ENCODE peak calls at places on chromosomes 13 and 19, in five cellular contexts. One of them, this sample, is unnamed.

GRCh38 chr19:13644648-13645047 is 119.7 kb upstream of the MRI1 start:
- DNase-seq in HCT116: no peak
- DNase-seq in K562: peak; percentile 72
- DNase-seq in HepG2: no peak
- DNase-seq in SK-N-SH: peak; percentile 33
- DNase-seq in this sample: no peak

GRCh38 chr19:43731854-43732253 is 16.0 kb downstream of the IRGC start:
- DNase-seq in HCT116: no peak
- DNase-seq in K562: no peak
- DNase-seq in HepG2: no peak
- DNase-seq in SK-N-SH: no peak
- DNase-seq in this sample: no peak

GRCh38 chr19:10110076-10110971 is 1.2 kb upstream of the P2RY11 start:
- DNase-seq in HCT116: no peak
- DNase-seq in K562: no peak
- DNase-seq in HepG2: no peak
- DNase-seq in SK-N-SH: peak; percentile 19
- DNase-seq in this sample: no peak

GRCh38 chr13:99798756-99799155 is 172.8 kb downstream of the ZIC5 start:
- DNase-seq in HCT116: no peak
- DNase-seq in K562: no peak
- DNase-seq in HepG2: no peak
- DNase-seq in SK-N-SH: no peak
- DNase-seq in this sample: no peak

GRCh38 chr13:42498521-42498920 is 75.4 kb upstream of the TNFSF11 start:
- DNase-seq in HCT116: no peak
- DNase-seq in K562: no peak
- DNase-seq in HepG2: no peak
- DNase-seq in SK-N-SH: no peak
- DNase-seq in this sample: no peak

GRCh38 chr19:52270266-52270885 is 989 bp downstream of the ZNF766 start:
- DNase-seq in HCT116: no peak
- DNase-seq in K562: peak; percentile 9
- DNase-seq in HepG2: no peak
- DNase-seq in SK-N-SH: peak; percentile 64
- DNase-seq in this sample: no peak

GRCh38 chr19:12617646-12618045 is 6.9 kb downstream of the ZNF791 start:
- DNase-seq in HCT116: no peak
- DNase-seq in K562: no peak
- DNase-seq in HepG2: no peak
- DNase-seq in SK-N-SH: no peak
- DNase-seq in this sample: no peak

GRCh38 chr13:33787051-33787591 is 30.8 kb upstream of the RFC3 start:
- DNase-seq in HCT116: no peak
- DNase-seq in K562: no peak
- DNase-seq in HepG2: no peak
- DNase-seq in SK-N-SH: peak; percentile 25
- DNase-seq in this sample: no peak

GRCh38 chr13:102825400-102825799 is 20.4 kb upstream of the ERCC5 start:
- DNase-seq in HCT116: no peak
- DNase-seq in K562: no peak
- DNase-seq in HepG2: no peak
- DNase-seq in SK-N-SH: no peak
- DNase-seq in this sample: no peak

GRCh38 chr19:11401808-11402543 is 17.1 kb downstream of the RGL3 start:
- DNase-seq in HCT116: no peak
- DNase-seq in K562: no peak
- DNase-seq in HepG2: no peak
- DNase-seq in SK-N-SH: peak; percentile 35
- DNase-seq in this sample: no peak

GRCh38 chr19:22619932-22620331 is 14.2 kb upstream of the ZNF492 start:
- DNase-seq in HCT116: no peak
- DNase-seq in K562: no peak
- DNase-seq in HepG2: no peak
- DNase-seq in SK-N-SH: no peak
- DNase-seq in this sample: no peak

GRCh38 chr19:6754653-6755463 is 12.4 kb downstream of the SH2D3A start:
- DNase-seq in HCT116: no peak
- DNase-seq in K562: no peak
- DNase-seq in HepG2: no peak
- DNase-seq in SK-N-SH: no peak
- DNase-seq in this sample: no peak

GRCh38 chr19:6753178-6754031 is 13.8 kb downstream of the SH2D3A start:
- DNase-seq in HCT116: peak; percentile 91
- DNase-seq in K562: peak; percentile 97
- DNase-seq in HepG2: peak; percentile 89
- DNase-seq in SK-N-SH: peak; percentile 92
- DNase-seq in this sample: peak; percentile 69

GRCh38 chr19:6752257-6753177 is 13.0 kb downstream of the TRIP10 start:
- DNase-seq in HCT116: no peak
- DNase-seq in K562: no peak
- DNase-seq in HepG2: peak; percentile 80
- DNase-seq in SK-N-SH: no peak
- DNase-seq in this sample: no peak

GRCh38 chr19:6751189-6751588 is 11.7 kb downstream of the TRIP10 start:
- DNase-seq in HCT116: no peak
- DNase-seq in K562: no peak
- DNase-seq in HepG2: no peak
- DNase-seq in SK-N-SH: no peak
- DNase-seq in this sample: no peak

GRCh38 chr19:6754136-6754535 is 13.1 kb downstream of the SH2D3A start:
- DNase-seq in HCT116: no peak
- DNase-seq in K562: no peak
- DNase-seq in HepG2: no peak
- DNase-seq in SK-N-SH: no peak
- DNase-seq in this sample: no peak
- TF ChIP-seq SIN3A in HCT116: no peak
- TF ChIP-seq SIN3A in K562: no peak
- TF ChIP-seq SIN3A in HepG2: no peak
- TF ChIP-seq SIN3A in SK-N-SH: no peak
- TF ChIP-seq SIN3A in this sample: no peak

GRCh38 chr19:49690073-49690655 is 752 bp upstream of the CPT1C start:
- DNase-seq in HCT116: no peak
- DNase-seq in K562: no peak
- DNase-seq in HepG2: no peak
- DNase-seq in SK-N-SH: no peak
- DNase-seq in this sample: no peak

GRCh38 chr19:49688531-49689132 is 762 bp upstream of the ADM5 start:
- DNase-seq in HCT116: no peak
- DNase-seq in K562: no peak
- DNase-seq in HepG2: no peak
- DNase-seq in SK-N-SH: no peak
- DNase-seq in this sample: no peak

GRCh38 chr19:49690656-49691242 is at the start of gene CPT1C:
- DNase-seq in HCT116: no peak
- DNase-seq in K562: no peak
- DNase-seq in HepG2: no peak
- DNase-seq in SK-N-SH: peak; percentile 96
- DNase-seq in this sample: no peak

GRCh38 chr19:49687566-49688316 is 1.7 kb upstream of the ADM5 start:
- DNase-seq in HCT116: no peak
- DNase-seq in K562: no peak
- DNase-seq in HepG2: no peak
- DNase-seq in SK-N-SH: no peak
- DNase-seq in this sample: no peak

GRCh38 chr19:49689133-49690072 is at the start of gene ADM5:
- DNase-seq in HCT116: no peak
- DNase-seq in K562: no peak
- DNase-seq in HepG2: no peak
- DNase-seq in SK-N-SH: peak; percentile 82
- DNase-seq in this sample: no peak
- TF ChIP-seq POLR2AphosphoS5 in HCT116: peak; percentile 12
- TF ChIP-seq POLR2AphosphoS5 in K562: peak; percentile 42
- TF ChIP-seq POLR2AphosphoS5 in HepG2: no peak
- TF ChIP-seq POLR2AphosphoS5 in SK-N-SH: peak; percentile 12
- TF ChIP-seq POLR2AphosphoS5 in this sample: peak; percentile 9

GRCh38 chr13:100987993-100988392 is 313.4 kb upstream of the TMTC4 start:
- DNase-seq in HCT116: no peak
- DNase-seq in K562: no peak
- DNase-seq in HepG2: no peak
- DNase-seq in SK-N-SH: no peak
- DNase-seq in this sample: no peak
- TF ChIP-seq SIN3A in HCT116: no peak
- TF ChIP-seq SIN3A in K562: no peak
- TF ChIP-seq SIN3A in HepG2: no peak
- TF ChIP-seq SIN3A in SK-N-SH: no peak
- TF ChIP-seq SIN3A in this sample: no peak

DNA sequence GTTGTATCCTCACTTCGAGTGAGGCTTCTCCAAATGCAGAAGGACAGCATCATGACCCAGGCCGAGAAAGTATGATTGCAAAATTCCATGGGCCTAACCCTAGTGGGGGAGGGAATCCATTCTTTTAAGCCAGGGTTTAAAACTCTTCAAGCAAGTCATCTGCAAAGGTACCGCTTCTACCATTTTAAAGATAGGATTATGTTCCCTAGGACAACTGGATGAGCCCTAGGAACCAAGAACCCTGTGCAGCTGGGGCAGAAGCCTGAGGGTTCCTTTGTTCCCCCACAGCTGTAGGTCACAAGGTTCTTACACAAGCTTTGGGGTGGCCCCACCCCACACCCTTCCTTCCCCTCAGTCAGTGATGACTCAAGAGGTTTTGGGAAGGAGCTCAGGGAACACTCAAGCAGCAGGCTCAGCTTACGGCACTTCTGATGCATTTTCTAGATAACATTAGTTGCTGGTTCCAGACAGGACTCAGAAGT is 13.5 kb downstream of the ARL11 start:
- DNase-seq in HCT116: no peak
- DNase-seq in K562: peak; percentile 48
- DNase-seq in HepG2: no peak
- DNase-seq in SK-N-SH: no peak
- DNase-seq in this sample: no peak
- TF ChIP-seq POLR2AphosphoS5 in HCT116: no peak
- TF ChIP-seq POLR2AphosphoS5 in K562: no peak
- TF ChIP-seq POLR2AphosphoS5 in HepG2: no peak
- TF ChIP-seq POLR2AphosphoS5 in SK-N-SH: no peak
- TF ChIP-seq POLR2AphosphoS5 in this sample: no peak

GRCh38 chr13:20968745-20969144 is 66.2 kb upstream of the XPO4 start:
- DNase-seq in HCT116: no peak
- DNase-seq in K562: no peak
- DNase-seq in HepG2: no peak
- DNase-seq in SK-N-SH: no peak
- DNase-seq in this sample: no peak
- TF ChIP-seq SIN3A in HCT116: no peak
- TF ChIP-seq SIN3A in K562: no peak
- TF ChIP-seq SIN3A in HepG2: no peak
- TF ChIP-seq SIN3A in SK-N-SH: no peak
- TF ChIP-seq SIN3A in this sample: no peak

DNA sequence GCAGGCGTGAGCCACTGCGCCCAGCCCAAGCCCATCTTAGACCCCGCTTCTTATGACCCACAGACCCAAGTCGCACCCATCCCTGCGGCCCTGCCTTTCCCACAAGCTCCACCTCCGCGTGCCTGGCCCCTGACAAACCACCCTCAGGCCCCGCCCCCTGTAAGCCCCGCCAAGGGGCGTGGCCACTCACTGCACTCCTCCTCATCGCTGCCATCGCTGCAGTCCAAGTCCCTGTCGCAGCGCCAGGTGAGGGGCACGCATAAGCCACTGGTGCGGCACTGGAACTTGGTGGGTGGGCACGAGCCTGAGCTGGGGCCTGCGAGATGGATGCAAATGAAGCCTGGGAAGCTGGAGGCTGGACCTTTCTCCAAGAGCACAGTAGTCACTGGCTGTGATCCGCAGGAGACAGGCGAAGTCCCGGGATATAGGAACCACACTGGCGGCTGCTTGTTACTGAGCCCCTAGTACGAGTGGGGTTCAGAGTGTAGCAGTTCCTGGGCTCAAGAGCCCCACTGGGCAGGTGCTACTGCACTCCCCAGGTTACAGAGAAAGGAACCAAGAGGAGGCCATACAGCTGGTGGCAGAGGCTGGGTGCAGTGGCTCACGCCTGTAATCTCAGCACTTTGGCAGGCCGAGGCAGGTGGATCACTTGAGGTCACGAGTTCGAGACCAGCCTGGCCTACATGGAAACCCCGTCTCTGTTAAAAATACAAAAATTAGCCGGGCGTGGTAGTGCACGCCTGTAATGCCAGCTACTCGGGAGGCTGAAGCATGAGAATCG is 3.1 kb downstream of the CD320 start:
- DNase-seq in HCT116: peak; percentile 38
- DNase-seq in K562: peak; percentile 92
- DNase-seq in HepG2: no peak
- DNase-seq in SK-N-SH: peak; percentile 80
- DNase-seq in this sample: no peak
- TF ChIP-seq POLR2AphosphoS5 in HCT116: no peak
- TF ChIP-seq POLR2AphosphoS5 in K562: no peak
- TF ChIP-seq POLR2AphosphoS5 in HepG2: no peak
- TF ChIP-seq POLR2AphosphoS5 in SK-N-SH: no peak
- TF ChIP-seq POLR2AphosphoS5 in this sample: no peak

DNA sequence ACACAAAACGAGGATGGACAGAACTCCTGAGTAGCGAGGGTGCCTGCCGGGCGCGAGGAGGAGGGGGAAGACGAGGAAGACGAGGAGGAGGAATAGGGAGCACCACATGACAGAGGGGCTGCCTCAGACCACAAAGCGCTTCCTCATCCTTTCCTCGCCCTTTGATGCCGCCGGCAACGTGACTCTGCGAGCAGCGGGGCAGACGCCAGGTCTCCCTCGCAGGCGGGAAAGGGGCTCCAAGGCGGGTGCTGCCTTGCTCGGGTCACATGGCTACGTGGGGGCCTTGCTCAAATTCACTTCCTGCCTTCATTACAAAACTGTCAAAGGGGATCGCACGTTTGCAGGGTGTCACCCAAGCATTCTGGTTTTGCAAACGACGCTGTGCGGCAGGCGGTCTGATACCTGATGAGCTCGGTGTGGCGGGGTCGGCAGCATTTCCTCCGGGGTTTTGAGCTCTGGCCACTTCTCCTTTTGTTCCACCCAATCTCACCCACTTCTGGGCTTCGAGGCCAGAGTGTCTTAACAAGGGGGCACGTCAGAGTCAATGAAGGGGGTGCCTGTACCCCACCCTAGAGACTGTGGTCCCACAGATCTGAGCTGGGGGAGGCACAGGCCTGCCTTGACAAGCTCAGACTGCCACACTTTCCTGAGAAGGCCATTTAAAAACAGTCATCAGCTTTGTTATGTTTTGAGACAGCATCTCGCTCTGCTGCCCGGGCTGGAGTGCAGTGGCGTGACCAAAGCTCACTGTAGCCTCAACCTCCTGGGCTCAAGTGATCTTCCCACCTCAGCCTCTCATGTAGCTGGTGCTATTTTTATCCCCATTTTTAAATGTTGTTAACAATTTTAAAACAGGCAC is 14.9 kb downstream of the MAP2K2 start:
- DNase-seq in HCT116: no peak
- DNase-seq in K562: no peak
- DNase-seq in HepG2: no peak
- DNase-seq in SK-N-SH: no peak
- DNase-seq in this sample: no peak
- TF ChIP-seq SIN3A in HCT116: no peak
- TF ChIP-seq SIN3A in K562: no peak
- TF ChIP-seq SIN3A in HepG2: no peak
- TF ChIP-seq SIN3A in SK-N-SH: no peak
- TF ChIP-seq SIN3A in this sample: no peak

This sample was measured in Panc1.